ENCODE peak calls at places on chromosomes 11 and 22, in ten cellular contexts. One of them, this sample, is unnamed.

GRCh38 chr11:47348859-47349258 is 3.6 kb downstream of the MYBPC3 start:
- DNase-seq in OCI-LY7: peak
- DNase-seq in sigmoid colon: no peak
- DNase-seq in H9: no peak
- DNase-seq in IMR-90: peak
- DNase-seq in heart left ventricle: peak
- DNase-seq in transverse colon: no peak
- DNase-seq in WERI-Rb-1: peak
- DNase-seq in cardiac muscle cell: peak
- DNase-seq in kidney: no peak
- DNase-seq in this sample: peak

GRCh38 chr11:126482586-126483108 is 127.2 kb downstream of the ST3GAL4 start:
- DNase-seq in OCI-LY7: no peak
- DNase-seq in sigmoid colon: peak
- DNase-seq in H9: no peak
- DNase-seq in IMR-90: peak
- DNase-seq in heart left ventricle: no peak
- DNase-seq in transverse colon: no peak
- DNase-seq in WERI-Rb-1: no peak
- DNase-seq in cardiac muscle cell: no peak
- DNase-seq in kidney: no peak
- DNase-seq in this sample: no peak

GRCh38 chr11:118056806-118057205 is 20.1 kb upstream of the TMPRSS4 start:
- DNase-seq in OCI-LY7: no peak
- DNase-seq in sigmoid colon: peak
- DNase-seq in H9: no peak
- DNase-seq in IMR-90: no peak
- DNase-seq in heart left ventricle: no peak
- DNase-seq in transverse colon: peak
- DNase-seq in WERI-Rb-1: no peak
- DNase-seq in cardiac muscle cell: no peak
- DNase-seq in kidney: no peak
- DNase-seq in this sample: no peak

GRCh38 chr11:75456596-75456995 is 23.6 kb upstream of the KLHL35 start:
- DNase-seq in OCI-LY7: no peak
- DNase-seq in sigmoid colon: no peak
- DNase-seq in H9: no peak
- DNase-seq in IMR-90: no peak
- DNase-seq in heart left ventricle: no peak
- DNase-seq in transverse colon: no peak
- DNase-seq in WERI-Rb-1: no peak
- DNase-seq in cardiac muscle cell: no peak
- DNase-seq in kidney: no peak
- DNase-seq in this sample: no peak

GRCh38 chr11:19848219-19848618 is 135.6 kb downstream of the NAV2 start:
- DNase-seq in OCI-LY7: no peak
- DNase-seq in sigmoid colon: no peak
- DNase-seq in H9: peak
- DNase-seq in IMR-90: no peak
- DNase-seq in heart left ventricle: no peak
- DNase-seq in transverse colon: no peak
- DNase-seq in WERI-Rb-1: no peak
- DNase-seq in cardiac muscle cell: no peak
- DNase-seq in kidney: no peak
- DNase-seq in this sample: peak

GRCh38 chr22:45946805-45947600 is 30.0 kb downstream of the WNT7B start:
- DNase-seq in OCI-LY7: no peak
- DNase-seq in sigmoid colon: no peak
- DNase-seq in H9: no peak
- DNase-seq in IMR-90: no peak
- DNase-seq in heart left ventricle: no peak
- DNase-seq in transverse colon: no peak
- DNase-seq in WERI-Rb-1: no peak
- DNase-seq in cardiac muscle cell: no peak
- DNase-seq in kidney: no peak
- DNase-seq in this sample: no peak

GRCh38 chr11:119207300-119207570 is 1.1 kb downstream of the CBL start:
- DNase-seq in OCI-LY7: peak
- DNase-seq in sigmoid colon: no peak
- DNase-seq in H9: no peak
- DNase-seq in IMR-90: no peak
- DNase-seq in heart left ventricle: no peak
- DNase-seq in transverse colon: no peak
- DNase-seq in WERI-Rb-1: no peak
- DNase-seq in cardiac muscle cell: peak
- DNase-seq in kidney: no peak
- DNase-seq in this sample: no peak

GRCh38 chr11:43268786-43269185 is 43.0 kb upstream of the API5 start:
- DNase-seq in OCI-LY7: no peak
- DNase-seq in sigmoid colon: no peak
- DNase-seq in H9: no peak
- DNase-seq in IMR-90: no peak
- DNase-seq in heart left ventricle: no peak
- DNase-seq in transverse colon: no peak
- DNase-seq in WERI-Rb-1: no peak
- DNase-seq in cardiac muscle cell: no peak
- DNase-seq in kidney: no peak
- DNase-seq in this sample: peak

GRCh38 chr22:30187726-30188407 is 58.7 kb downstream of the LIF start:
- DNase-seq in OCI-LY7: no peak
- DNase-seq in sigmoid colon: no peak
- DNase-seq in H9: no peak
- DNase-seq in IMR-90: peak
- DNase-seq in heart left ventricle: no peak
- DNase-seq in transverse colon: no peak
- DNase-seq in WERI-Rb-1: no peak
- DNase-seq in cardiac muscle cell: peak
- DNase-seq in kidney: no peak
- DNase-seq in this sample: no peak

GRCh38 chr11:65077466-65077865 is 6.4 kb downstream of the CDCA5 start:
- DNase-seq in OCI-LY7: peak
- DNase-seq in sigmoid colon: no peak
- DNase-seq in H9: no peak
- DNase-seq in IMR-90: peak
- DNase-seq in heart left ventricle: no peak
- DNase-seq in transverse colon: no peak
- DNase-seq in WERI-Rb-1: peak
- DNase-seq in cardiac muscle cell: no peak
- DNase-seq in kidney: no peak
- DNase-seq in this sample: no peak

GRCh38 chr11:40879911-40880310 is 579.5 kb downstream of the LRRC4C start:
- DNase-seq in OCI-LY7: no peak
- DNase-seq in sigmoid colon: no peak
- DNase-seq in H9: no peak
- DNase-seq in IMR-90: no peak
- DNase-seq in heart left ventricle: no peak
- DNase-seq in transverse colon: no peak
- DNase-seq in WERI-Rb-1: no peak
- DNase-seq in cardiac muscle cell: no peak
- DNase-seq in kidney: no peak
- DNase-seq in this sample: no peak

GRCh38 chr11:130322126-130322525 is 7.4 kb upstream of the ZBTB44 start:
- DNase-seq in OCI-LY7: no peak
- DNase-seq in sigmoid colon: no peak
- DNase-seq in H9: no peak
- DNase-seq in IMR-90: no peak
- DNase-seq in heart left ventricle: no peak
- DNase-seq in transverse colon: no peak
- DNase-seq in WERI-Rb-1: no peak
- DNase-seq in cardiac muscle cell: no peak
- DNase-seq in kidney: no peak
- DNase-seq in this sample: no peak

GRCh38 chr11:117230981-117231636 is 764 bp downstream of the PCSK7 start:
- DNase-seq in OCI-LY7: peak
- DNase-seq in sigmoid colon: no peak
- DNase-seq in H9: no peak
- DNase-seq in IMR-90: no peak
- DNase-seq in heart left ventricle: no peak
- DNase-seq in transverse colon: peak
- DNase-seq in WERI-Rb-1: no peak
- DNase-seq in cardiac muscle cell: no peak
- DNase-seq in kidney: no peak
- DNase-seq in this sample: peak

GRCh38 chr11:33646629-33647028 is 54.0 kb downstream of the C11orf91 start:
- DNase-seq in OCI-LY7: no peak
- DNase-seq in sigmoid colon: no peak
- DNase-seq in H9: no peak
- DNase-seq in IMR-90: peak
- DNase-seq in heart left ventricle: no peak
- DNase-seq in transverse colon: no peak
- DNase-seq in WERI-Rb-1: no peak
- DNase-seq in cardiac muscle cell: no peak
- DNase-seq in kidney: no peak
- DNase-seq in this sample: no peak

GRCh38 chr11:96001037-96001436 is 77.1 kb upstream of the MTMR2 start:
- DNase-seq in OCI-LY7: no peak
- DNase-seq in sigmoid colon: peak
- DNase-seq in H9: no peak
- DNase-seq in IMR-90: peak
- DNase-seq in heart left ventricle: peak
- DNase-seq in transverse colon: peak
- DNase-seq in WERI-Rb-1: no peak
- DNase-seq in cardiac muscle cell: peak
- DNase-seq in kidney: peak
- DNase-seq in this sample: no peak

GRCh38 chr11:69374110-69374981 is 80.4 kb downstream of the MYEOV start:
- DNase-seq in OCI-LY7: peak
- DNase-seq in sigmoid colon: peak
- DNase-seq in H9: peak
- DNase-seq in IMR-90: no peak
- DNase-seq in heart left ventricle: peak
- DNase-seq in transverse colon: peak
- DNase-seq in WERI-Rb-1: peak
- DNase-seq in cardiac muscle cell: no peak
- DNase-seq in kidney: peak
- DNase-seq in this sample: no peak

GRCh38 chr22:29115682-29116313 is 43.0 kb downstream of the KREMEN1 start:
- DNase-seq in OCI-LY7: no peak
- DNase-seq in sigmoid colon: no peak
- DNase-seq in H9: no peak
- DNase-seq in IMR-90: peak
- DNase-seq in heart left ventricle: no peak
- DNase-seq in transverse colon: no peak
- DNase-seq in WERI-Rb-1: no peak
- DNase-seq in cardiac muscle cell: peak
- DNase-seq in kidney: no peak
- DNase-seq in this sample: no peak
- H3K27ac ChIP-seq in OCI-LY7: no peak
- H3K27ac ChIP-seq in sigmoid colon: no peak
- H3K27ac ChIP-seq in H9: no peak
- H3K27ac ChIP-seq in IMR-90: peak
- H3K27ac ChIP-seq in heart left ventricle: no peak
- H3K27ac ChIP-seq in transverse colon: no peak
- H3K27ac ChIP-seq in WERI-Rb-1: no peak
- H3K27ac ChIP-seq in cardiac muscle cell: peak
- H3K27ac ChIP-seq in kidney: peak
- H3K27ac ChIP-seq in this sample: no peak

GRCh38 chr11:13972958-13973357 is 10.4 kb downstream of the SPON1 start:
- DNase-seq in OCI-LY7: no peak
- DNase-seq in sigmoid colon: no peak
- DNase-seq in H9: no peak
- DNase-seq in IMR-90: no peak
- DNase-seq in heart left ventricle: no peak
- DNase-seq in transverse colon: no peak
- DNase-seq in WERI-Rb-1: no peak
- DNase-seq in cardiac muscle cell: no peak
- DNase-seq in kidney: no peak
- DNase-seq in this sample: no peak
- TF ChIP-seq CTCF in OCI-LY7: no peak
- TF ChIP-seq CTCF in sigmoid colon: no peak
- TF ChIP-seq CTCF in H9: no peak
- TF ChIP-seq CTCF in IMR-90: no peak
- TF ChIP-seq CTCF in heart left ventricle: no peak
- TF ChIP-seq CTCF in transverse colon: no peak
- TF ChIP-seq CTCF in WERI-Rb-1: no peak
- TF ChIP-seq CTCF in cardiac muscle cell: no peak
- TF ChIP-seq CTCF in kidney: no peak
- TF ChIP-seq CTCF in this sample: no peak

GRCh38 chr22:23578306-23578705 is 1.8 kb downstream of the IGLL1 start:
- DNase-seq in OCI-LY7: no peak
- DNase-seq in sigmoid colon: no peak
- DNase-seq in H9: no peak
- DNase-seq in IMR-90: no peak
- DNase-seq in heart left ventricle: no peak
- DNase-seq in transverse colon: no peak
- DNase-seq in WERI-Rb-1: no peak
- DNase-seq in cardiac muscle cell: no peak
- DNase-seq in kidney: no peak
- DNase-seq in this sample: no peak
- H3K27ac ChIP-seq in OCI-LY7: no peak
- H3K27ac ChIP-seq in sigmoid colon: no peak
- H3K27ac ChIP-seq in H9: no peak
- H3K27ac ChIP-seq in IMR-90: no peak
- H3K27ac ChIP-seq in heart left ventricle: no peak
- H3K27ac ChIP-seq in transverse colon: no peak
- H3K27ac ChIP-seq in WERI-Rb-1: no peak
- H3K27ac ChIP-seq in cardiac muscle cell: no peak
- H3K27ac ChIP-seq in kidney: no peak
- H3K27ac ChIP-seq in this sample: no peak

GRCh38 chr11:35485656-35486318 is 39.6 kb downstream of the PAMR1 start:
- DNase-seq in OCI-LY7: peak
- DNase-seq in sigmoid colon: peak
- DNase-seq in H9: peak
- DNase-seq in IMR-90: peak
- DNase-seq in heart left ventricle: peak
- DNase-seq in transverse colon: peak
- DNase-seq in WERI-Rb-1: peak
- DNase-seq in cardiac muscle cell: peak
- DNase-seq in kidney: peak
- DNase-seq in this sample: peak
- TF ChIP-seq CTCF in OCI-LY7: peak
- TF ChIP-seq CTCF in sigmoid colon: peak
- TF ChIP-seq CTCF in H9: peak
- TF ChIP-seq CTCF in IMR-90: peak
- TF ChIP-seq CTCF in heart left ventricle: peak
- TF ChIP-seq CTCF in transverse colon: peak
- TF ChIP-seq CTCF in WERI-Rb-1: peak
- TF ChIP-seq CTCF in cardiac muscle cell: peak
- TF ChIP-seq CTCF in kidney: peak
- TF ChIP-seq CTCF in this sample: peak

DNA sequence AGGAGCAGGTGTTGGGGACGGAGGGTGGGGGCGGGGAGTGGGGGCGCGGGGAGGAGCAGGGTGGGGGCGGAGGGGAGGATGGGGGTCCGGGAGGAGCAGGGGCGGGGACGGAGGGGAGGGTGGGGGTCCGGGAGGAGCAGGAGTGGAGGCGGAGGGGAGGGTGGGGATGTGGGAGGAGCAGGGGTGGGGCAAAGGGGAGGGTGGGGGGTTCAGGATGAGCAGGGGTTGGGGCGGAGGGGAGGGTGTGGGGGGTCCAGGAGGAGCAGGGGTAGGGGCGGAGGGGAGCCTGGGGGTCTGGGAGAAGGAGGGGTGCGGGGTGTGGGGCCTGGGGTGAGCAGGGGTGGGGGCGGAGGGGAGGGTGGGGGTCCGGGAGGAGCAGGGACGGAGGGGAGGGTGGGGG is 17.1 kb downstream of the CRELD2 start:
- DNase-seq in OCI-LY7: peak
- DNase-seq in sigmoid colon: no peak
- DNase-seq in H9: no peak
- DNase-seq in IMR-90: no peak
- DNase-seq in heart left ventricle: no peak
- DNase-seq in transverse colon: no peak
- DNase-seq in WERI-Rb-1: peak
- DNase-seq in cardiac muscle cell: peak
- DNase-seq in kidney: peak
- DNase-seq in this sample: peak
- H3K27ac ChIP-seq in OCI-LY7: peak
- H3K27ac ChIP-seq in sigmoid colon: peak
- H3K27ac ChIP-seq in H9: no peak
- H3K27ac ChIP-seq in IMR-90: no peak
- H3K27ac ChIP-seq in heart left ventricle: peak
- H3K27ac ChIP-seq in transverse colon: peak
- H3K27ac ChIP-seq in WERI-Rb-1: no peak
- H3K27ac ChIP-seq in cardiac muscle cell: no peak
- H3K27ac ChIP-seq in kidney: no peak
- H3K27ac ChIP-seq in this sample: no peak

This sample was measured in GM23338.